ENCODE peak calls at places on chromosomes 1 and 21, in eight cellular contexts. K is K562, X is suprapubic skin, L is HepG2, E is sigmoid colon, T is A549, Y is stomach, Z is tibial nerve. U is an unnamed sample.

GRCh38 chr1:170692866-170693575 is 29.1 kb downstream of the PRRX1 start:
- DNase-seq in Z (no peak), E (no peak), K (no peak), L (no peak), X (no peak), T (no peak), Y (no peak), U (no peak)

GRCh38 chr1:46533179-46533864 is 18.1 kb downstream of the KNCN start:
- DNase-seq in K (no peak), X (no peak), Y (no peak), E (no peak), Z (no peak), L (no peak), T (no peak), U (peak; percentile 21)

GRCh38 chr1:228804640-228805413 is 69.5 kb downstream of the RHOU start:
- DNase-seq in X (no peak), Z (no peak), L (no peak), T (no peak), K (no peak), Y (peak; percentile 34), E (no peak), U (no peak)

GRCh38 chr1:199959033-199959774 is 68.3 kb upstream of the NR5A2 start:
- DNase-seq in E (no peak), X (no peak), T (no peak), K (peak; percentile 36), Y (no peak), L (no peak), Z (no peak), U (no peak)

GRCh38 chr1:172118618-172119017 is 277.3 kb downstream of the DNM3 start:
- DNase-seq in Z (no peak), Y (no peak), E (no peak), K (no peak), X (no peak), T (no peak), L (no peak), U (no peak)

GRCh38 chr1:161068306-161069200 is 1.1 kb downstream of the ARHGAP30 start:
- DNase-seq in X (no peak), E (peak; percentile 80), T (no peak), L (no peak), Z (no peak), Y (peak; percentile 62), K (peak; percentile 62), U (peak; percentile 78)

GRCh38 chr1:12472798-12473551 is 145.0 kb downstream of the DHRS3 start:
- DNase-seq in Y (no peak), T (no peak), K (peak; percentile 61), L (no peak), X (no peak), Z (no peak), E (no peak), U (peak; percentile 37)

GRCh38 chr1:217017172-217017571 is 293.9 kb upstream of the ESRRG start:
- DNase-seq in K (no peak), Z (no peak), X (no peak), Y (no peak), T (no peak), E (no peak), L (no peak), U (no peak)

GRCh38 chr1:196887515-196888239 is at the start of gene CFHR4:
- DNase-seq in T (no peak), E (no peak), K (no peak), X (no peak), L (no peak), Z (no peak), Y (no peak), U (no peak)

GRCh38 chr1:45337630-45338320 is 2.2 kb upstream of the TOE1 start:
- DNase-seq in L (no peak), Y (no peak), K (no peak), Z (no peak), E (no peak), X (no peak), T (no peak), U (no peak)

GRCh38 chr1:78101514-78101913 is 55.7 kb downstream of the GIPC2 start:
- DNase-seq in X (no peak), L (peak; percentile 8), Y (peak; percentile 72), E (no peak), T (peak; percentile 63), Z (no peak), K (no peak), U (peak; percentile 35)

GRCh38 chr1:78483903-78484302 is 6.9 kb upstream of the PTGFR start:
- DNase-seq in Z (no peak), K (no peak), E (no peak), X (no peak), T (no peak), Y (no peak), L (no peak), U (no peak)

GRCh38 chr1:37274896-37275631 is 199.3 kb upstream of the ZC3H12A start:
- DNase-seq in T (no peak), L (no peak), Y (no peak), Z (no peak), K (peak; percentile 55), E (no peak), X (no peak), U (no peak)

GRCh38 chr21:42066521-42066920 is 4.6 kb upstream of the UMODL1 start:
- DNase-seq in E (no peak), L (no peak), Y (no peak), Z (no peak), T (no peak), K (no peak), X (no peak), U (no peak)

DNA sequence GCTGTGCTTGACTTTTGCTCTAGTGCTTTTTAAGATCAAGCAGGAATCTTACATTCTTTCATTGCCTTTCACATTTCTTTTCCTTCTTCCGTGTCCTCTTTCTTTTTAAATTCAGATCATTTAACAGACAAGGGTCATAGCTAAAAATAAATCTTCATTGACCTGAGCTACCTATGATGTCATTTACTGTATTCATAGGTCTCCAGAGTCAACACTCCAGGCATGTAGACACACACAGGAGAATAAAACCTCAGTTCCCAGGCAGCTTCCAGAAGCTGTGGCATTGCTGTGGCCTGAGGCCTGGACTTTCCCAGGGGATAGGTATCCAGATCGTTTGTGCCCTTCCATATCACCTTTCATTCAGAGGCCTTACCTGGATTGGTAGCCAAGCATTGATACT is 38.5 kb upstream of the ENAH start:
- DNase-seq in L (peak; percentile 77), E (no peak), Z (no peak), Y (no peak), K (no peak), X (no peak), T (peak; percentile 59), U (no peak)
- TF ChIP-seq EP300 in L (no peak), E (no peak), Z (no peak), Y (no peak), K (no peak), X (no peak), T (no peak), U (no peak)

GRCh38 chr1:156748670-156749428 is 2.6 kb downstream of the HDGF start:
- DNase-seq in L (peak; percentile 50), T (peak; percentile 71), K (no peak), E (peak; percentile 87), X (no peak), Z (peak; percentile 42), Y (peak; percentile 78), U (peak; percentile 79)
- H3K4me3 ChIP-seq in L (peak overlapping the region; percentile 90), T (peak overlapping the region; percentile 92), K (peak overlapping the region; percentile 95), E (peak overlapping the region; percentile 99), X (peak overlapping the region; percentile 96), Z (peak overlapping the region; percentile 93), Y (peak overlapping the region; percentile 79), U (peak overlapping the region; percentile 96)

DNA sequence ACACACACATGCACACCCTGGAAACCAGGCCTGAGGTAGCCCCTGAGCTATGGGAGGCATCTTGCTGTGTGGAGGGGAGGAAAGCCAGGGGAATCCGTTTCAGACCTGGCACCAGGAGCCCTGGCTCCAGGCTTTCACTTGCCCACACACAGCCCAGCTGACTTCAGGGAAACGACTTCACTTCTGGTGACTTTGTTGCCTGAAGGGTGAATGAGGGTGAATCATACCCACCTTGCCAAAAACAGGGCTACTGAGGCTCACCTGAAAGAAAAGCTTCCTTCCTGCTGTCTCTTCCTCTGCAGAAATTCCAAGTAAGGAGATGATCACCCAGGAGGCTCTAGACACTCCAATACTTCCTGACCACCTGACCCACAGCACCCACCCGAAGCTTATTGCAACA is 136.1 kb upstream of the NGF start:
- DNase-seq in Z (no peak), Y (no peak), E (no peak), T (no peak), K (no peak), X (peak; percentile 20), L (no peak), U (no peak)
- TF ChIP-seq EP300 in Z (no peak), Y (no peak), E (no peak), T (no peak), K (no peak), X (no peak), L (no peak), U (no peak)

GRCh38 chr1:1569341-1569740 is 5.3 kb downstream of the SSU72 start:
- DNase-seq in L (no peak), E (no peak), Y (no peak), T (no peak), Z (no peak), X (no peak), K (no peak), U (no peak)

GRCh38 chr1:1564278-1564677 is 10.4 kb downstream of the SSU72 start:
- DNase-seq in E (no peak), Y (no peak), T (no peak), K (no peak), Z (no peak), X (no peak), L (no peak), U (no peak)

GRCh38 chr1:1565340-1565739 is 9.3 kb downstream of the SSU72 start:
- DNase-seq in L (no peak), Z (no peak), T (no peak), K (no peak), X (no peak), Y (no peak), E (no peak), U (no peak)

GRCh38 chr1:1567152-1567830 is 7.4 kb downstream of the SSU72 start:
- DNase-seq in Z (no peak), Y (no peak), X (no peak), L (no peak), E (no peak), K (no peak), T (no peak), U (no peak)

GRCh38 chr1:1567831-1568380 is 6.8 kb downstream of the SSU72 start:
- DNase-seq in T (no peak), Y (no peak), E (peak; percentile 66), X (no peak), Z (no peak), K (no peak), L (no peak), U (no peak)
- H3K4me3 ChIP-seq in T (no peak overlapping the region), Y (no peak overlapping the region), E (no peak overlapping the region), X (no peak overlapping the region), Z (no peak overlapping the region), K (no peak overlapping the region), L (no peak overlapping the region), U (no peak overlapping the region)